ENCODE peak calls at places on chromosomes 13 and 19, in five cellular contexts. O, V, Y, G and C are unnamed samples.

GRCh38 chr13:112911285-112911701 is 57.7 kb upstream of the MCF2L start:
- DNase-seq in O (no peak), V (no peak), Y (no peak), G (no peak), C (no peak)

GRCh38 chr19:2186071-2186846 is 22.5 kb downstream of the DOT1L start:
- DNase-seq in O (peak), V (peak), Y (peak), G (peak), C (no peak)

GRCh38 chr13:66623129-66623528 is 607.0 kb downstream of the PCDH9 start:
- DNase-seq in O (no peak), V (no peak), Y (no peak), G (no peak), C (no peak)

GRCh38 chr13:97946951-97947588 is 6.4 kb upstream of the IPO5 start:
- DNase-seq in O (no peak), V (no peak), Y (no peak), G (no peak), C (no peak)

GRCh38 chr19:6412111-6412999 is 12.3 kb downstream of the KHSRP start:
- DNase-seq in O (peak), V (no peak), Y (no peak), G (no peak), C (peak)

GRCh38 chr13:110366733-110367132 is 59.6 kb downstream of the COL4A2 start:
- DNase-seq in O (no peak), V (no peak), Y (no peak), G (no peak), C (peak)

GRCh38 chr13:53198017-53198416 is 169.4 kb downstream of the OLFM4 start:
- DNase-seq in O (no peak), V (no peak), Y (no peak), G (no peak), C (no peak)

GRCh38 chr13:57704031-57704430 is 72.5 kb downstream of the PCDH17 start:
- DNase-seq in O (no peak), V (no peak), Y (no peak), G (no peak), C (no peak)

GRCh38 chr19:16088985-16089846 is 12.9 kb downstream of the TPM4 start:
- DNase-seq in O (no peak), V (no peak), Y (no peak), G (no peak), C (no peak)

GRCh38 chr19:37933965-37934364 is 27.0 kb downstream of the SIPA1L3 start:
- DNase-seq in O (peak), V (no peak), Y (no peak), G (no peak), C (no peak)

GRCh38 chr19:34336781-34337271 is 28.2 kb upstream of the GPI start:
- DNase-seq in O (peak), V (no peak), Y (no peak), G (no peak), C (no peak)

GRCh38 chr19:55700813-55701212 is 25.8 kb downstream of the EPN1 start:
- DNase-seq in O (no peak), V (no peak), Y (no peak), G (no peak), C (no peak)

GRCh38 chr19:49210901-49211451 is 53.4 kb downstream of the TRPM4 start:
- DNase-seq in O (no peak), V (no peak), Y (no peak), G (no peak), C (no peak)

GRCh38 chr19:34503546-34504272 is 22.2 kb downstream of the WTIP start:
- DNase-seq in O (no peak), V (no peak), Y (no peak), G (peak), C (no peak)

GRCh38 chr19:38517321-38517720 is 83.8 kb downstream of the RYR1 start:
- DNase-seq in O (no peak), V (no peak), Y (no peak), G (no peak), C (no peak)

GRCh38 chr13:30382836-30383525 is 39.3 kb upstream of the UBE2L5 start:
- DNase-seq in O (no peak), V (no peak), Y (no peak), G (no peak), C (no peak)

DNA sequence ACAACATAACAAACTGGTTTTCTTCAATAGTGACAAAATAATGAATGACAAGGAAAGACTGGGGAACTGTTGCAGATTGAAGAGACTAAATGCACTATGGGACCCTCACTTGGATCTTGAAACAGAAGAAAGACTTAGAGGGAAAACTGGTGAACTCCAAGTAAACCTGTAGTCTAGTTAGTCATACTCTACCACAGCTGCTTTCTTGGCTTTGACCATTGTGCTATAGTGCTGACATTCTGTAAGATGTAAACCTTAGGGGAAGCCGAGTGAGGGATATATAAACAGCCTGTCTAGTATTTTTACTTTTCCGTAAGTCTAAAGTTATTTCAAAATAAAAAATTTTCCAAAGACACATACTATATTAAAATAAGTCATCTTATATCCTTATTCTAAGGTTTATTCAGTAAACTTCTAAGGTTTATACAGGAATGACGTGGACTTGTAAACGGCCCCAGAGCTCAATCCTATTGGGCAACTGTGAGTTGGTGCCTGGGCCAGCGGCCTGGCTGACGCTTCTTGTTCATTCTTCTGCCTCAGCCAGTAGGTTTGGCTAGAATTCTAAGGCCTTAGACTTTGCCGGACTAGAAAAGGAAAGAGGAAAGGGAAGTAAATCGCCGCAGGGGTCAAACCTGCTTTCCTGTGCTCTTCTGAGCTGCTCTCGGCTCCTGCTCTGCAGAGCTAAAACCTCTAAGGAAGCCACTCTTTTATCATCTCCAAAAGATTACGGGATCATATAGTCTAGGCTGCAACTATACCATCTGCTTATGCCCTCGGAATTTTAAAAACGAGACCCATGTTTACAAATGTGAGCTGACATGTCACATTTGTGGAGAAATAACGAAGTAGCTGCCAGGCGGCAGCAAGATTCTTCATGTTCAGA is 33.7 kb upstream of the UBE2L5 start:
- DNase-seq in O (no peak), V (no peak), Y (peak), G (no peak), C (no peak)
- H3K4me3 ChIP-seq in O (no peak), V (no peak), Y (no peak), G (no peak), C (no peak)

DNA sequence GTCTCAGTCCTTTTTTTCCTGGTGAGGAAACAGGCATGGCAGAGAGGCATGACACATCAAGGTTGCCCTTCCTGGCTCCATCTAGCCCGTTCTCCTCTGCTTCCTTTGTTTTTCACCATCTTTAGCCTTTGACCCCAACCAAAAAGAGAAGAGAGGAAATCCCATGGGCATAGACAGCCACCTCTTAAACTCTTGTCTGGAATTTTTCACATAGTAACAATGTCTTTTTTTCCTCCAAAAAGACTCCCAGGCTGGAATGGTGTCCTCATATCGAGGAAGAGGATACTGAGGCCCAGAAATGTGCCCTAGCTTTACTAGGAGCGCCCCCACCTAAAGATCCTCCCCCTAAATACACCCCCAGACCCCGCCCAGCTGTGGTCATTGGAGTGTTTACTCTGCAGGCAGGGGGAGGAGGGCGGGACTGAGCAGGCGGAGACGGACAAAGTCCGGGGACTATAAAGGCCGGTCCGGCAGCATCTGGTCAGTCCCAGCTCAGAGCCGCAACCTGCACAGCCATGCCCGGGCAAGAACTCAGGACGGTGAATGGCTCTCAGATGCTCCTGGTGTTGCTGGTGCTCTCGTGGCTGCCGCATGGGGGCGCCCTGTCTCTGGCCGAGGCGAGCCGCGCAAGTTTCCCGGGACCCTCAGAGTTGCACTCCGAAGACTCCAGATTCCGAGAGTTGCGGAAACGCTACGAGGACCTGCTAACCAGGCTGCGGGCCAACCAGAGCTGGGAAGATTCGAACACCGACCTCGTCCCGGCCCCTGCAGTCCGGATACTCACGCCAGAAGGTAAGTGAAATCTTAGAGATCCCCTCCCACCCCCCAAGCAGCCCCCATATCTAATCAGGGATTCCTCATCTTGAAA is at the start of gene GDF15:
- DNase-seq in O (peak), V (no peak), Y (peak), G (no peak), C (peak)
- H3K4me3 ChIP-seq in O (peak), V (peak), Y (no peak), G (no peak), C (no peak)

GRCh38 chr13:42046448-42046847 is 2.0 kb upstream of the DGKH start:
- DNase-seq in O (no peak), V (no peak), Y (no peak), G (no peak), C (no peak)
- H3K4me3 ChIP-seq in O (no peak), V (no peak), Y (no peak), G (no peak), C (no peak)

GRCh38 chr19:39792999-39793546 is 14.4 kb downstream of the LEUTX start:
- DNase-seq in O (peak), V (peak), Y (peak), G (peak), C (peak)
- H3K4me3 ChIP-seq in O (peak), V (peak), Y (peak), G (peak), C (peak)

GRCh38 chr13:40876020-40876738 is 86.8 kb downstream of the SLC25A15 start:
- DNase-seq in O (no peak), V (no peak), Y (no peak), G (no peak), C (no peak)
- H3K4me3 ChIP-seq in O (no peak), V (no peak), Y (no peak), G (no peak), C (no peak)

GRCh38 chr13:30737511-30738342 is 2.4 kb downstream of the ALOX5AP start:
- DNase-seq in O (no peak), V (no peak), Y (no peak), G (no peak), C (no peak)
- H3K4me3 ChIP-seq in O (no peak), V (peak), Y (no peak), G (no peak), C (no peak)

DNA sequence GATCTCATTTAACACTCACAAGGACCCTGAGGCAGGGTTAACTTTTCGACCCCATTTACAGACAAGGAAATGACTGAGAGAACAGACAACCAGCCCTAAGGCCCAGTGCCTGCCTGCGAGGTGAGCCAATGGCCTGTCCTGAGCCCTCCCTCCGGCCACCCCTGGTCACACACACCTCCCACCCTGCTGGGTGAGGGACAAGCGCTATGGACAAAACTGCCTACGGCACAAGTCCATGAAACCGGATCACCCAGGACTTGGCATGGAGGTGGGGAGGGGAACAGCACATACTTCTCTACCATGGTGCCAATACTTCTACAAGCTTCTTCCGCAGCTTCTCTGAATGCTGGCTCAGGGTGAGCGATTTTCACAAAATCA is 7.8 kb downstream of the MIPEP start:
- DNase-seq in O (no peak), V (no peak), Y (no peak), G (no peak), C (no peak)
- H3K4me3 ChIP-seq in O (no peak), V (no peak), Y (no peak), G (no peak), C (no peak)